ENCODE peak calls at places on chromosomes 7 and 10, in eight cellular contexts. F is heart left ventricle; V is SK-N-SH; M is tibial artery; Y is CD8-positive, alpha-beta memory T cell; I is hepatocyte; R is mucosa of descending colon; H is tibial nerve. W is an unnamed sample. For H3K4me1 and H3K9me3, the result is how much of the 10 kb centered on the place peaks cover.

GRCh38 chr7:835491-836401 is 3.5 kb downstream of the SUN1 start:
- DNase-seq in F (no peak), V (no peak), M (no peak), Y (no peak), I (no peak), R (peak), H (no peak), W (no peak)

GRCh38 chr7:46478046-46478445 is 557.0 kb upstream of the IGFBP3 start:
- DNase-seq in F (no peak), V (no peak), M (no peak), Y (no peak), I (no peak), R (no peak), H (no peak), W (no peak)

GRCh38 chr7:152859781-152860191 is 100.2 kb downstream of the ACTR3B start:
- DNase-seq in F (no peak), V (peak), M (no peak), Y (no peak), I (no peak), R (no peak), H (no peak), W (peak)

GRCh38 chr10:72762042-72762441 is 70.1 kb downstream of the MCU start:
- DNase-seq in F (no peak), V (no peak), M (no peak), Y (no peak), I (no peak), R (no peak), H (no peak), W (no peak)

GRCh38 chr7:96669812-96670211 is 39.8 kb downstream of the SEM1 start:
- DNase-seq in F (no peak), V (no peak), M (no peak), Y (no peak), I (no peak), R (no peak), H (no peak), W (no peak)

GRCh38 chr7:51451751-51452465 is 135.3 kb upstream of the COBL start:
- DNase-seq in F (no peak), V (peak), M (no peak), Y (no peak), I (peak), R (no peak), H (no peak), W (no peak)

GRCh38 chr10:58577394-58577793 is 64.7 kb downstream of the BICC1 start:
- DNase-seq in F (no peak), V (no peak), M (no peak), Y (no peak), I (no peak), R (no peak), H (no peak), W (no peak)

GRCh38 chr10:60148266-60148840 is 241.3 kb downstream of the ANK3 start:
- DNase-seq in F (no peak), V (no peak), M (no peak), Y (no peak), I (peak), R (no peak), H (no peak), W (no peak)

GRCh38 chr7:24123061-24123460 is 160.9 kb upstream of the NPY start:
- DNase-seq in F (no peak), V (no peak), M (no peak), Y (no peak), I (no peak), R (no peak), H (no peak), W (no peak)

GRCh38 chr7:79454325-79454960 is 976 bp upstream of the MAGI2 start:
- DNase-seq in F (peak), V (no peak), M (peak), Y (no peak), I (peak), R (peak), H (peak), W (no peak)

GRCh38 chr10:52066383-52066782 is 247.7 kb upstream of the DKK1 start:
- DNase-seq in F (no peak), V (peak), M (no peak), Y (no peak), I (no peak), R (no peak), H (no peak), W (peak)

GRCh38 chr7:37430644-37431043 is 18.0 kb downstream of the ELMO1 start:
- DNase-seq in F (no peak), V (no peak), M (no peak), Y (no peak), I (no peak), R (no peak), H (no peak), W (no peak)

GRCh38 chr7:115271332-115272235 is 349.7 kb downstream of the MDFIC start:
- DNase-seq in F (no peak), V (no peak), M (no peak), Y (no peak), I (no peak), R (no peak), H (no peak), W (no peak)

GRCh38 chr7:83365746-83366145 is 203.1 kb upstream of the PCLO start:
- DNase-seq in F (no peak), V (peak), M (no peak), Y (no peak), I (no peak), R (no peak), H (no peak), W (no peak)

GRCh38 chr10:13816195-13816926 is 229.6 kb downstream of the PRPF18 start:
- DNase-seq in F (peak), V (no peak), M (peak), Y (no peak), I (peak), R (peak), H (peak), W (no peak)

GRCh38 chr10:71241899-71242620 is 29.7 kb downstream of the UNC5B start:
- DNase-seq in F (no peak), V (peak), M (no peak), Y (no peak), I (no peak), R (peak), H (no peak), W (no peak)

GRCh38 chr10:132151286-132151950 is 35.3 kb upstream of the DPYSL4 start:
- DNase-seq in F (no peak), V (no peak), M (peak), Y (no peak), I (no peak), R (no peak), H (no peak), W (no peak)

GRCh38 chr7:155790666-155791065 is 21.6 kb downstream of the SHH start:
- DNase-seq in F (no peak), V (no peak), M (no peak), Y (no peak), I (no peak), R (no peak), H (no peak), W (no peak)

GRCh38 chr7:96198047-96198636 is 123.8 kb downstream of the SLC25A13 start:
- DNase-seq in F (no peak), V (no peak), M (no peak), Y (no peak), I (no peak), R (no peak), H (no peak), W (no peak)

GRCh38 chr10:95815701-95816100 is 59.7 kb downstream of the ENTPD1 start:
- DNase-seq in F (no peak), V (no peak), M (no peak), Y (no peak), I (no peak), R (no peak), H (no peak), W (no peak)

GRCh38 chr10:102159051-102159597 is 6.9 kb downstream of the NOLC1 start:
- DNase-seq in F (no peak), V (no peak), M (no peak), Y (no peak), I (no peak), R (no peak), H (no peak), W (no peak)

GRCh38 chr7:106964455-106964854 is 80.0 kb upstream of the PRKAR2B start:
- DNase-seq in F (no peak), V (no peak), M (no peak), Y (no peak), I (no peak), R (no peak), H (no peak), W (no peak)

DNA sequence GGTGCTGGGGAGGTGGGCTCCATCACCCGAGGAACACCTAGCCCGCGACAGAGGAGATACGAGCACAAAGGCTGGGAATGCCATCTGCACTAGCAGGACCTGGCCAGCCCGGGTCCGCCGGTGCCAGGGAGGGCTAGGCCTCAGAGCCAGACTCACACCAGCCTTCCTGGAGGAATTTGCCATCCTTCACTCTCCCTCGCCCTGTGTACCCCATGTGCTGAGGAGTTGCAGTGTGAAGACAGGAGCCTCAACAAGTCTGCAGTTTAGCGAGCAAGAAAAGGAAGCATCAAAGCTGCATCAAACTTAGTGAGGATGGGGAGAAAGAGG is 123.7 kb upstream of the JCAD start:
- DNase-seq in F (no peak), V (no peak), M (no peak), Y (no peak), I (no peak), R (no peak), H (no peak), W (no peak)
- H3K4me1 ChIP-seq in F (under half), V (half or more), M (under half), Y (under half), I (under half), R (under half), H (under half), W (under half)

GRCh38 chr10:35435824-35436223 is 99.5 kb downstream of the CCNY start:
- DNase-seq in F (no peak), V (no peak), M (no peak), Y (no peak), I (no peak), R (no peak), H (no peak), W (no peak)
- H3K9me3 ChIP-seq in F (under half), V (under half), M (under half), Y (under half), I (under half), R (under half), H (under half), W (under half)

DNA sequence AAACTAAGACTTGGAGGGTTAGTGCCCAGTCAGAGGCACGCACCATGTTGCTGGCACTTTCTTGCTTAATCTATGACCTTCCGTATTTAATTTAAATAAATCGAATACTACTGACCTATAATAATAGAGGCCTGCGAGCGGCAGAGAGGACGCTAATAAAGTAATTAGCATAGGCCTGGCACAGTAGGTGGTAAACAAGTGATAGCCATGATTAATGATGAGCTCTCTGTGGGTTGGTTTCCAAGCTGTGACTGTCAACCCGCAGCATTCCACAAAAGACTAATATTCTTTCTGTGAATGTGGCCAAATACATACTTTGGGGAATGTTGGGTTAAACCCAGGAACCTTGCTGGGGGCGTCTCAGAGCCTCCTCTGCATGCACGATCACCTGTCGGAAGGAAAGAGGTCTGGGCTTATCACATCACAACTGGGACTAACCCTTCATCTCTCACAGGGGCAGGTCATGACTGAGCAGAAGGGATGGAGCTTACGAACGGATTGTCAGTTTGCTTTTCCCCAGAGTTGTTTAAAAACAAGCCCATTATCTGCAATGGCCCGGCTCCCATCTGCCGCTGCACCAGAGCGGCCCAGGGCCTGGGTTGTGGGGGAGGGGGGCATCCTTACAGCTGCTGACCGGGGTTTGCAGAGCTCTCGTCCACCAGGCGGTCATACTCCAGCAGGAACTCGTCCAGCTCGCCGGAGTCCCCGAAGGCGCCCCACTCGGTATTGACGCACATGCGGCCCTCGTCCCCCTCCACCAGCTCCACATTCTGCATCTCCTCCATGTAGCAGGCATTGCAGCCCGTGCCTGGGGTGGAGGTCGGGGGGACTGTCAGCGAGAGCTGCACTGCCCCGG is 6.1 kb upstream of the MYL7 start:
- DNase-seq in F (no peak), V (peak), M (peak), Y (no peak), I (peak), R (no peak), H (no peak), W (no peak)
- H3K4me3 ChIP-seq in F (no peak), V (no peak), M (no peak), Y (no peak), I (no peak), R (no peak), H (no peak), W (no peak)

GRCh38 chr7:134792968-134793367 is 13.5 kb downstream of the CALD1 start:
- DNase-seq in F (peak), V (no peak), M (peak), Y (no peak), I (no peak), R (no peak), H (no peak), W (no peak)
- H3K4me1 ChIP-seq in F (half or more), V (under half), M (under half), Y (under half), I (under half), R (under half), H (under half), W (under half)

GRCh38 chr7:132246591-132246990 is 329.7 kb downstream of the PLXNA4 start:
- DNase-seq in F (no peak), V (no peak), M (no peak), Y (no peak), I (no peak), R (no peak), H (no peak), W (no peak)
- H3K9me3 ChIP-seq in F (under half), V (under half), M (under half), Y (under half), I (under half), R (under half), H (under half), W (under half)

DNA sequence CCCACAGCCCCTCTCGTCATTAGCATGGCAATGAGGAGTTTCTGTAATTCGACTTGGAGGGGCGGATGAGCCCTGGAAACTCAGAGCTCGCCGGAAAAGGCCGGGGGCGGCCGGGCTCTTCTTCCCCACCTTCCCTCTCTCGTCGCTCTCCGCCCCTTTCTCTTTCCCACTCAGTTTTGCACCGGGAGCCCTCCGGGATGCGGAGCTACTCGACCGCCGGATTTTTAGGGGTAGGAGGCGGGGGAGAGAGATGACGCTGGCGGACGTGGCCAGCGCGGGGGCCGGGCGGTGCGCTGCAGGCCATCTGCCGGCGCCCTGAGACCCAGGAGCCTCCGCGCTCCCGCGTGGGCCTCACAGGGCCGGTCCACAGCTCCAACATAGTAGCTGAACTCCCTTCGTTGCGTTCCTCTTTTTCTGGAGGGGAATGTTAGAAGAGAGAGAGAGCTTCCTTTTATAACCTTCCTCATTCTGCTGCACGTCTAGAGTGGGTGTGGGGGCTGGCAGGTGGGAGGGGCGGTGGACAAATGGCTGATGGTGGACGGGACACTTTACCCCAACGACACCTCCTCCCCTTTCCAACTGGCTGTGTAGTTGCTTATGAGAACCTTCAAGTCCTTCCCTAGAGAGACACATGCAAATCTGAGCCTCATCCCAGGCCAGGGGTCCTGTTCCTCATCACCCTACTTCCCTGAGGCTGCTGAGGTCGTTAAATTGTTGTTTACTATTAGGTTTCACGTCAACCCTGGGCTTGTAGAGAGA is 1.1 kb upstream of the HOXA1 start:
- DNase-seq in F (no peak), V (no peak), M (no peak), Y (no peak), I (no peak), R (peak), H (no peak), W (no peak)
- H3K4me3 ChIP-seq in F (peak), V (no peak), M (peak), Y (peak), I (peak), R (peak), H (peak), W (peak)

GRCh38 chr7:29482056-29482455 is 81.6 kb upstream of the PRR15 start:
- DNase-seq in F (no peak), V (no peak), M (no peak), Y (no peak), I (no peak), R (no peak), H (no peak), W (no peak)

GRCh38 chr7:29480456-29480855 is 83.2 kb upstream of the PRR15 start:
- DNase-seq in F (no peak), V (no peak), M (no peak), Y (no peak), I (peak), R (no peak), H (no peak), W (no peak)

GRCh38 chr7:29479606-29480200 is 83.9 kb upstream of the PRR15 start:
- DNase-seq in F (no peak), V (no peak), M (no peak), Y (no peak), I (no peak), R (no peak), H (no peak), W (no peak)

GRCh38 chr7:29483219-29484104 is 80.2 kb upstream of the PRR15 start:
- DNase-seq in F (no peak), V (no peak), M (no peak), Y (no peak), I (no peak), R (no peak), H (no peak), W (no peak)

GRCh38 chr7:29480934-29481625 is 82.6 kb upstream of the PRR15 start:
- DNase-seq in F (no peak), V (no peak), M (no peak), Y (no peak), I (no peak), R (no peak), H (no peak), W (no peak)
- H3K4me1 ChIP-seq in F (under half), V (under half), M (under half), Y (under half), I (under half), R (under half), H (under half), W (under half)

DNA sequence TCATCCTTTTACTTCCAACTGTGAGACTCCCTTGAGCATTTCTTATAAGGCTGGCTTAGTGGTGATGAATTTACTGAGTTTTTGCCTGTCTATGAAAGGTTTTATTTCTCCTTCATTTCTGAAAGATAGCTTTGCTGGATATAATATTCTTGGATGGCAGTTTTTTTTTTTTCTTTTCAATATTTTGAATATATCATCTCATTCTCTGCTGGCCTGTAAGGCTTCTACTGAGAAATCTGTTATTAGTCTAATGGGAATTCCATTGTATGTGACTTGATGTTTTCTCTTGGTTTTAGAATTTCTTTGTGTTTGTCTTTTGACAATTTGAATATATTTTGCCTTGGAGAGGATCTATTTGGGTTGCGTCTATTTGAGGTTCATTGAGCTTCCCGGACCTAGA is 22.4 kb downstream of the PHTF2 start:
- DNase-seq in F (no peak), V (no peak), M (no peak), Y (no peak), I (no peak), R (no peak), H (no peak), W (no peak)
- H3K9me3 ChIP-seq in F (half or more), V (under half), M (under half), Y (under half), I (under half), R (under half), H (under half), W (under half)

GRCh38 chr10:23449677-23450220 is 10.9 kb downstream of the OTUD1 start:
- DNase-seq in F (no peak), V (no peak), M (no peak), Y (no peak), I (no peak), R (no peak), H (no peak), W (no peak)
- H3K4me3 ChIP-seq in F (no peak), V (no peak), M (no peak), Y (no peak), I (no peak), R (no peak), H (no peak), W (no peak)

GRCh38 chr10:121080324-121080807 is 229.2 kb downstream of the WDR11 start:
- DNase-seq in F (no peak), V (peak), M (no peak), Y (no peak), I (peak), R (peak), H (no peak), W (no peak)

GRCh38 chr10:121078036-121078435 is 226.9 kb downstream of the WDR11 start:
- DNase-seq in F (no peak), V (no peak), M (no peak), Y (no peak), I (no peak), R (no peak), H (no peak), W (no peak)

GRCh38 chr10:121079226-121079625 is 228.1 kb downstream of the WDR11 start:
- DNase-seq in F (no peak), V (no peak), M (no peak), Y (no peak), I (peak), R (no peak), H (no peak), W (no peak)

GRCh38 chr10:121077331-121077730 is 226.2 kb downstream of the WDR11 start:
- DNase-seq in F (no peak), V (no peak), M (no peak), Y (no peak), I (peak), R (no peak), H (peak), W (no peak)

GRCh38 chr10:121078672-121079102 is 227.5 kb downstream of the WDR11 start:
- DNase-seq in F (no peak), V (no peak), M (no peak), Y (no peak), I (peak), R (peak), H (no peak), W (no peak)
- H3K4me1 ChIP-seq in F (under half), V (under half), M (under half), Y (under half), I (half or more), R (under half), H (under half), W (under half)